ENCODE peak calls at places on chromosomes 13 and 19, in four cellular contexts. W is A549, N is H1, Z is HepG2. S is an unnamed sample.

GRCh38 chr19:50329146-50329925 is at the start of gene KCNC3:
- DNase-seq in W (peak; percentile 99), N (peak; percentile 98), Z (peak; percentile 100), S (peak; percentile 93)

GRCh38 chr19:50817941-50818858 is 5.4 kb downstream of the KLK1 start:
- DNase-seq in N (peak; percentile 99), W (peak; percentile 95), Z (no peak), S (peak; percentile 96)

GRCh38 chr19:3554254-3555083 is 2.9 kb downstream of the MFSD12 start:
- DNase-seq in Z (no peak), W (no peak), N (no peak), S (no peak)

GRCh38 chr13:73341748-73342147 is 282.9 kb downstream of the KLF5 start:
- DNase-seq in N (no peak), W (no peak), Z (no peak), S (no peak)

GRCh38 chr13:59236979-59237378 is 926.7 kb downstream of the DIAPH3 start:
- DNase-seq in Z (no peak), N (no peak), W (no peak), S (no peak)

GRCh38 chr19:51137812-51138425 is 4.2 kb upstream of the SIGLEC7 start:
- DNase-seq in Z (no peak), N (no peak), W (no peak), S (no peak)

GRCh38 chr13:113582841-113583631 is 1.5 kb upstream of the TFDP1 start:
- DNase-seq in Z (peak; percentile 38), W (no peak), N (peak; percentile 44), S (no peak)

GRCh38 chr13:49253997-49254396 is 6.3 kb downstream of the CDADC1 start:
- DNase-seq in W (no peak), N (no peak), Z (no peak), S (no peak)

GRCh38 chr13:79780240-79780639 is 299.3 kb downstream of the NDFIP2 start:
- DNase-seq in Z (no peak), W (no peak), N (no peak), S (no peak)

GRCh38 chr19:18596752-18597157 is 8.2 kb downstream of the REX1BD start:
- DNase-seq in W (no peak), Z (peak; percentile 41), N (peak; percentile 91), S (peak; percentile 94)

GRCh38 chr19:1384478-1385110 is 887 bp downstream of the NDUFS7 start:
- DNase-seq in W (no peak), N (no peak), Z (no peak), S (no peak)

GRCh38 chr19:50794074-50794777 is 4.0 kb downstream of the ACP4 start:
- DNase-seq in N (peak; percentile 63), Z (no peak), W (peak; percentile 76), S (peak; percentile 84)

GRCh38 chr19:55626350-55626749 is 2.0 kb upstream of the ZNF784 start:
- DNase-seq in W (no peak), N (no peak), Z (no peak), S (no peak)

GRCh38 chr13:79155883-79156282 is 250.2 kb downstream of the RBM26 start:
- DNase-seq in N (no peak), W (no peak), Z (no peak), S (no peak)

GRCh38 chr13:43268632-43269031 is 245.2 kb downstream of the DNAJC15 start:
- DNase-seq in W (no peak), N (no peak), Z (no peak), S (no peak)

GRCh38 chr13:57932071-57932470 is 300.5 kb downstream of the PCDH17 start:
- DNase-seq in N (no peak), W (no peak), Z (no peak), S (no peak)

GRCh38 chr13:75226755-75227435 is 255.1 kb downstream of the TBC1D4 start:
- DNase-seq in Z (no peak), W (no peak), N (no peak), S (no peak)

GRCh38 chr13:46982856-46983582 is 86.2 kb upstream of the HTR2A start:
- DNase-seq in Z (no peak), W (no peak), N (no peak), S (no peak)

GRCh38 chr19:16273005-16273404 is 51.6 kb upstream of the KLF2 start:
- DNase-seq in Z (no peak), W (no peak), N (no peak), S (no peak)

GRCh38 chr13:114266241-114266640 is 15.2 kb upstream of the UPF3A start:
- DNase-seq in N (no peak), Z (no peak), W (no peak), S (no peak)

GRCh38 chr13:42553098-42554046 is 20.6 kb upstream of the TNFSF11 start:
- DNase-seq in Z (no peak), W (no peak), N (no peak), S (no peak)

GRCh38 chr13:55576389-55576788 is 1564.3 kb upstream of the PRR20A start:
- DNase-seq in Z (no peak), W (no peak), N (no peak), S (no peak)

GRCh38 chr19:28711401-28711800 is 501.6 kb downstream of the UQCRFS1 start:
- DNase-seq in Z (no peak), W (no peak), N (no peak), S (no peak)

GRCh38 chr19:27777726-27778125 is 1435.2 kb downstream of the UQCRFS1 start:
- DNase-seq in Z (no peak), W (no peak), N (no peak), S (no peak)

GRCh38 chr13:90686438-90686837 is 661.0 kb upstream of the MIR17HG start:
- DNase-seq in N (no peak), W (no peak), Z (no peak), S (no peak)

GRCh38 chr13:78759704-78760103 is 100.7 kb upstream of the OBI1 start:
- DNase-seq in N (no peak), Z (peak; percentile 5), W (no peak), S (peak; percentile 25)

GRCh38 chr19:30155529-30156200 is 213.6 kb downstream of the URI1 start:
- DNase-seq in Z (no peak), N (no peak), W (no peak), S (no peak)

GRCh38 chr13:52695856-52696255 is 43.2 kb downstream of the SUGT1 start:
- DNase-seq in Z (peak; percentile 20), W (no peak), N (no peak), S (no peak)

GRCh38 chr13:62964522-62964921 is 1548.9 kb upstream of the PCDH20 start:
- DNase-seq in W (no peak), Z (no peak), N (no peak), S (no peak)

GRCh38 chr13:39415003-39415402 is 188.0 kb downstream of the LHFPL6 start:
- DNase-seq in Z (peak; percentile 1), W (no peak), N (no peak), S (no peak)

GRCh38 chr13:103164239-103164638 is 98.0 kb upstream of the SLC10A2 start:
- DNase-seq in N (no peak), W (no peak), Z (no peak), S (no peak)

GRCh38 chr19:3095375-3096191 is 1.4 kb downstream of the GNA11 start:
- DNase-seq in Z (peak; percentile 62), N (peak; percentile 68), W (no peak), S (no peak)

GRCh38 chr13:36332986-36333385 is 13.2 kb downstream of the SPART start:
- DNase-seq in W (no peak), N (no peak), Z (no peak), S (no peak)

GRCh38 chr19:47610902-47611301 is 2.0 kb downstream of the BICRA start:
- DNase-seq in N (no peak), Z (no peak), W (no peak), S (no peak)

GRCh38 chr19:13209797-13210775 is 59.9 kb downstream of the IER2 start:
- DNase-seq in W (no peak), N (no peak), Z (no peak), S (no peak)

GRCh38 chr19:20179946-20180345 is 12.9 kb downstream of the ZNF486 start:
- DNase-seq in W (no peak), N (no peak), Z (no peak), S (no peak)

GRCh38 chr13:51958217-51958547 is 53.1 kb downstream of the ATP7B start:
- DNase-seq in Z (no peak), N (no peak), W (no peak), S (no peak)

DNA sequence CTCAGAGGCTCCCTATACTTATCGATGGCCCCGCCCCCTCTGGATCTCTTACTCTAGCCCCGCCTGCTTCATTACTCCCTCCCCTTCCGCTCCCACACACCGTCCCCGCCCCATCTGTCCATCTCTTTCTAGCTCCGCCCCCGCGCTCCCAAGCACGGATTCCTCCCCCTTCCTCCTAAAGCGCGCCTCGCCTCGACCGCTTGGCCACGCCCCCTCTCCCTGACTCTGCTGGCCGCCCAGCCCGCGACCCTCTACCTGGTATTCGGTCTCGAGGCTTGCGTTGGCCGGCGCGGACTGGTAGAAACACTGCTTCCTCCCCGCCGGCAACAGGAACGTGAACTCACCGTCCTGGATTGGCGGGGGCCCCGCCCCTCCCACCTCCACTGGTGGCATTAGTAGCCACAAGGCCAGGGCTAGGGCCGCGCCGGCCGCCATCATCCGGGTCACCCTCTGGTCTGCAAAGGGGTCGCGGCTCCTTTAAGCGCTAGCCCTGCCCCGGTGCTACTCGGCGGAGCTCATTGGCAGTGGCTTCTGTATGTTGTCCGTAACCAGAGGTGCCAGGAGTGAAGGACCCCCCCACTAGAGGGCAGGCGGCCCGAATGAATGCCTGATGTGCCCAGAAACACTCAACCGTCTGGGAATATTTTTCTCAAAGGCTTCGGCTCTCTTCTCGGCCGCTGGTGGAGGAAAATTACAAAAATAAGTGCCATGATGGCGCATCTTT is at the start of gene TMED1:
- DNase-seq in W (peak; percentile 91), N (peak; percentile 100), Z (peak; percentile 98), S (peak; percentile 100)
- TF ChIP-seq RNF2 in W (no peak), N (no peak), Z (no peak), S (no peak)

GRCh38 chr19:49152218-49152550 is 3.0 kb downstream of the HRC start:
- DNase-seq in W (no peak), Z (no peak), N (no peak), S (peak; percentile 4)

GRCh38 chr19:49155005-49155826 is at the start of gene HRC:
- DNase-seq in N (peak; percentile 51), Z (peak; percentile 47), W (no peak), S (peak; percentile 90)

GRCh38 chr19:49154279-49154678 is 917 bp downstream of the HRC start:
- DNase-seq in W (no peak), Z (no peak), N (no peak), S (no peak)

GRCh38 chr19:49151339-49152217 is 3.6 kb downstream of the HRC start:
- DNase-seq in N (peak; percentile 100), W (peak; percentile 87), Z (no peak), S (peak; percentile 93)

GRCh38 chr19:49153167-49153809 is 1.9 kb downstream of the HRC start:
- DNase-seq in W (no peak), N (no peak), Z (no peak), S (no peak)
- TF ChIP-seq RNF2 in W (no peak), N (no peak), Z (no peak), S (no peak)

GRCh38 chr13:26831336-26831908 is 70.8 kb upstream of the GPR12 start:
- DNase-seq in W (no peak), Z (no peak), N (no peak), S (no peak)
- TF ChIP-seq RNF2 in W (no peak), Z (no peak), N (no peak), S (no peak)

GRCh38 chr13:98761126-98761978 is 8.9 kb upstream of the SLC15A1 start:
- DNase-seq in W (no peak), Z (peak; percentile 34), N (no peak), S (no peak)
- TF ChIP-seq RNF2 in W (no peak), Z (no peak), N (no peak), S (no peak)

GRCh38 chr13:44470623-44471562 is 97.3 kb downstream of the SERP2 start:
- DNase-seq in W (no peak), Z (peak; percentile 29), N (no peak), S (peak; percentile 6)
- TF ChIP-seq RNF2 in W (no peak), Z (no peak), N (no peak), S (no peak)

S was measured in K562.